ENCODE peak calls at places on chromosomes 4 and X, in four cellular contexts. R is neuronal stem cell, Q is mesenchymal stem cell, D is trophoblast cell. T is an unnamed sample.
A peak's percentile ranks its signal among the peaks of the same experiment; 100 is the strongest.

GRCh38 chr4:133150643-133151300 is 1.7 kb downstream of the PCDH10 start:
- DNase-seq in R (no peak), Q (peak; percentile 38), D (no peak), T (peak; percentile 63)

GRCh38 chr4:122679946-122680345 is 52.6 kb upstream of the BBS12 start:
- DNase-seq in R (no peak), Q (no peak), D (no peak), T (no peak)

GRCh38 chr4:133102612-133103409 is 46.3 kb upstream of the PCDH10 start:
- DNase-seq in R (no peak), Q (no peak), D (no peak), T (no peak)

GRCh38 chrX:23478056-23478455 is 143.4 kb downstream of the PTCHD1 start:
- DNase-seq in R (no peak), Q (no peak), D (no peak), T (no peak)

GRCh38 chr4:150510176-150510875 is 71.6 kb upstream of the MAB21L2 start:
- DNase-seq in R (peak; percentile 9), Q (peak; percentile 79), D (no peak), T (no peak)

GRCh38 chr4:185541251-185541671 is 6.0 kb upstream of the PDLIM3 start:
- DNase-seq in R (no peak), Q (no peak), D (no peak), T (no peak)

GRCh38 chr4:141524116-141524515 is 112.3 kb upstream of the IL15 start:
- DNase-seq in R (no peak), Q (peak; percentile 28), D (no peak), T (no peak)

GRCh38 chr4:37188100-37188499 is 56.4 kb upstream of the NWD2 start:
- DNase-seq in R (no peak), Q (no peak), D (no peak), T (peak; percentile 57)

GRCh38 chr4:140719693-140720092 is 36.5 kb downstream of the TBC1D9 start:
- DNase-seq in R (no peak), Q (no peak), D (no peak), T (no peak)

GRCh38 chr4:105651879-105652640 is 56.4 kb downstream of the INTS12 start:
- DNase-seq in R (no peak), Q (no peak), D (no peak), T (no peak)

GRCh38 chr4:111639876-111640275 is 505.4 kb upstream of the FAM241A start:
- DNase-seq in R (no peak), Q (peak; percentile 51), D (no peak), T (no peak)
- H3K4me1 ChIP-seq in R (no peaks in the 10 kb centered on the region), Q (no peaks in the 10 kb centered on the region), D (no peaks in the 10 kb centered on the region), T (no peaks in the 10 kb centered on the region)

GRCh38 chr4:88976514-88977035 is 80.4 kb downstream of the FAM13A start:
- DNase-seq in R (no peak), Q (no peak), D (no peak), T (no peak)
- H2BK12ac ChIP-seq in R (no peak overlapping the region), Q (no peak overlapping the region), D (no peak overlapping the region), T (no peak overlapping the region)

DNA sequence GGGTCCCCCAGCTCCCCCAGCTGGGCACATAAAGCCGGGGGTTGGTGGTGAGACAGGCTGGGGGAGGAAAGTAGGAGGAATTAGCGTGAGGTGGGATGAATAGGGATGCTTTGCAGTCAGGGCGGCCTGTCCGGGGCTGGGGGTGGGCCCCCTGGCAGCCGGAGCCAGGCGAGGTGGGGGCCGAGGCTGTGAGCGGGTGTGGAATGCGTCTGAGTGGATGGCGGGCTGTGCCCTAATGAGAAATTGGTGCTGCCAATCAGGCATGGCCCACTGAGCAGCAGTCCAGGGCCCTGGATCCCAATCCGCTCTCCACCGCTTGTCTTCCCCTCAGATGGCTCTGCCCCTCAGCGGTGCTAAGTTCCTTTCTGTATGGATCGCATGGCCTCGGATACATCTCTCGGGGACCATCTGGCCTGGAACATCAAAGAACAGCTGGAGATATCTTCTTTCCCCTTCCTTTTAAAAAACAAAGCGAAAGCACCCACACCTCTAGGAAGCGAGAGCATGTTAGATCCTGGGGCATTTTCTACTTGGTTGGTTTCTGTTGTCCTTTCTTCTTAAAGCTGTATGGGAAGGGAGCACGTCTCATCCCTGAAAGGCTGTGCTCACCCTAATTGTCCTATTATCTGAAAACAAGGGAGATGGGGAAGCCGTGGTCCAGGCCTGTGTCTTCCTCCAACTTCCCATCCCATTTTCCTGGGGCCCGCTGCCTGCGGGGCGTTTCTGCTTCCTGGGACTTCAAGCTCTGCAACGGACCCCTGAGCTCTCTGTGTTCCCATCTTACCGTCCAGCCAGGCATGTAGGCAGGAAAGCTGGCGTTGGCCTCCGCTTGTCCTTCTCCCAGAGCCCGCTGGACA is 106.9 kb downstream of the SORCS2 start:
- DNase-seq in R (peak; percentile 85), Q (no peak), D (no peak), T (no peak)
- H3K4me1 ChIP-seq in R (no peaks in the 10 kb centered on the region), Q (peaks cover 7% of the 10 kb centered on the region), D (no peaks in the 10 kb centered on the region), T (no peaks in the 10 kb centered on the region)

GRCh38 chrX:9789555-9789954 is 3.3 kb downstream of the SHROOM2 start:
- DNase-seq in R (no peak), Q (peak; percentile 6), D (no peak), T (no peak)

GRCh38 chrX:9786839-9787635 is 808 bp downstream of the SHROOM2 start:
- DNase-seq in R (no peak), Q (peak; percentile 39), D (no peak), T (no peak)

GRCh38 chrX:9785944-9786741 is at the start of gene SHROOM2:
- DNase-seq in R (no peak), Q (peak; percentile 25), D (no peak), T (no peak)

GRCh38 chrX:9790866-9791265 is 4.6 kb downstream of the SHROOM2 start:
- DNase-seq in R (no peak), Q (peak; percentile 81), D (peak; percentile 15), T (no peak)

DNA sequence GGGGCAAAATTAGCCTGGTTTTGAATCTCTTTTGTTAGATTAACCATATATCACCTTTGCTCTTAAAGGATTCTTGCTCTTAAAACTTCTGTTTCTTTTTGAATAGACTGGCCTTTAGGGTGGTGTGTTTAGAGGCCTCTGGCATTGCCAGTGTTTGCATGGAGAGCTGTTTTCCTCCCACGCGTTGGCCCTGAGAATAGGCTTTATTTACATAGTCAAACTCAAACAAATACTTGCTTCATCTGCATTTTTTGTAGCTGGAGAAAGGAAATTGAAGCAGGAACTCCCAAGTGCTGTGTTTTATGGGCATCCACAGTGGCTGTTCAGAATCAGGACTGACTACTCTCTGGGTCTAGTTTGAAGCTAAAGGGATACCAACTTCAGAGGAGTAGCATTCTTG is 2.7 kb downstream of the SHROOM2 start:
- DNase-seq in R (no peak), Q (peak; percentile 75), D (no peak), T (no peak)
- H2BK12ac ChIP-seq in R (no peak overlapping the region), Q (no peak overlapping the region), D (no peak overlapping the region), T (peak overlapping the region; percentile 42)

DNA sequence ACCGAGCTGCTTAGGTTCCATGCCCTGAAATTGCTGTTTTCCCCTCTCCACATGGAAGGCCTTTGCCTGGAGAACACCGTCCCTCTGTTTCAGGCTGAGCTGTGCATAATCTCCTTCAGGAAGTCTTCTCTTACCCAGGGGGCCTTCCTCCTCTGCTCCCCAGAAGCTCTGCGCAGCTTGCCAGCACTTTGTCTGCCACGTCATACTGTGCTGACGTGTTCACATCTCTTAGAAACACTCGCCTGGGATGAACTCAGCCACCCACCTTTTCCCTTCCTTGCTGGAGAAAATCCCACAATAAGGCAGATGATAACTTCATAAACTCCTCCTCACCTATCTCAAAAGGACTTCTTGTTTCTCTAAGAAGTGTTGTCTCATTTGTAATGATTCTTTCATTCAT is 110.7 kb downstream of the ARHGAP10 start:
- DNase-seq in R (no peak), Q (no peak), D (no peak), T (no peak)
- H3K4me1 ChIP-seq in R (no peaks in the 10 kb centered on the region), Q (no peaks in the 10 kb centered on the region), D (peaks cover 5% of the 10 kb centered on the region), T (no peaks in the 10 kb centered on the region)

GRCh38 chrX:13179100-13179499 is 134.7 kb upstream of the FAM9C start:
- DNase-seq in R (no peak), Q (no peak), D (no peak), T (no peak)

GRCh38 chrX:13180807-13181206 is 136.4 kb upstream of the FAM9C start:
- DNase-seq in R (no peak), Q (peak; percentile 18), D (no peak), T (no peak)

DNA sequence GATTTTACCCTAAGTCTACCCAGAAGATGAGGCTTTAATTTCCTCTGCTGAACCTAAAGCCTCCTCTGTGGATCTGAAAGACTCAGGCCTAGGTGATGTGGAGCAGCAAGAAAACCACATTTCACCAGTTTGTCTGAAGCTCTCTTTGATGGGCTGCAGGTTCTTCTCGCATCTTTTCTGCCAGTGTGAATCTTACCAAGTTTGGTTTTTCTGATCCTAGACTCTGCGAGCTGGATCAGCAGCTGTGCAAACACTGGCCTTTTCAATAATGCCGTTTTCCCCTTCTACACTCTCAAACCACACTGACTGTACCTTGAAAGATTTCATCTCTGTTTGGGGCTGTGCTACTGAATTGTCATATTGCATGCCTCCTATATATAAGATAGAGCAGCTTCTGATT is 133.5 kb upstream of the FAM9C start:
- DNase-seq in R (no peak), Q (no peak), D (no peak), T (no peak)
- H2BK12ac ChIP-seq in R (no peak overlapping the region), Q (no peak overlapping the region), D (no peak overlapping the region), T (no peak overlapping the region)

GRCh38 chr4:174404677-174405076 is 117.6 kb downstream of the HPGD start:
- DNase-seq in R (no peak), Q (no peak), D (no peak), T (no peak)

GRCh38 chr4:174402470-174403176 is 118.9 kb downstream of the CEP44 start:
- DNase-seq in R (no peak), Q (peak; percentile 16), D (no peak), T (no peak)

GRCh38 chr4:174403177-174403543 is 119.1 kb downstream of the HPGD start:
- DNase-seq in R (no peak), Q (no peak), D (no peak), T (no peak)

GRCh38 chr4:174398728-174399127 is 115.0 kb downstream of the CEP44 start:
- DNase-seq in R (no peak), Q (peak; percentile 75), D (no peak), T (no peak)

DNA sequence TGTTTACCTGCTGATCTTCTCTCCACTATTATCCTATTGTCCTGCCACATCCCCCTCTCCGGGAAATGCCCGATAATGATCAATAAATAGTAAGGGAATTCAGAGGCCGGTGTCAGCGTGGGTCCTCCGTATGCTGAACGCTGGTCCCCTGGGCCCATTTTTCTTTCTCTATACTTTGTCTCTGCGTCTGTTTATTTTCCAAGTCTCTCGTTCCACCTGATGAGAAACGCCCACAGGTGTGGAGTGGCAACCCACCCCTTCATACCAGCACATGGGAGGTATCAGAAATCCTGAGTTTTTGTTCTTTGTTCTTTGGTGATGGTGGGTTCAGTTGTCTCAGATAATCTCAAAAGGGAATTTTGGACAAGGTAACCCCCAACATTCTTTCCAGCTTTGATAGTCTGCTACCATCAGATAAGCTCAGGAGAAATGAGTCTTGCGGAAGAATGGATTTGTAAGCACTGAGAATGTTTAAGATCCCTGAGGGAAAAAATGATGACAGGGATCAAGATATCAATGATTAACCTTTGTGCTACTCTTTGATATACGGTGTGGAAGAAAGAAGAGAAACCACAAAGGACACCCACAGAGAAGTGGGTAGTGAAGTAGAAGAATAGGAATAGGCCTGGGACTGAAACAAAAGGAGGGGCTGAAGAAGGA is 117.9 kb downstream of the CEP44 start:
- DNase-seq in R (no peak), Q (no peak), D (peak; percentile 40), T (no peak)
- H3K4me1 ChIP-seq in R (no peaks in the 10 kb centered on the region), Q (peaks cover 12% of the 10 kb centered on the region), D (peaks cover 6% of the 10 kb centered on the region), T (peaks cover 3% of the 10 kb centered on the region)

T was measured in H9.